ENCODE peak calls at places on chromosomes 2 and 18, in six cellular contexts. B is psoas muscle, Y is H1, O is adrenal gland, P is heart left ventricle, W is lower lobe of right lung. J is an unnamed sample.
A peak's percentile ranks its signal among the peaks of the same experiment; 100 is the strongest.

GRCh38 chr2:167706800-167707199 is 540.6 kb downstream of the STK39 start:
- DNase-seq in B (peak; percentile 26), Y (no peak), O (no peak), P (no peak), W (no peak), J (no peak)

GRCh38 chr2:61911510-61911909 is 6.0 kb downstream of the COMMD1 start:
- DNase-seq in Y (no peak), W (no peak), P (no peak), O (no peak), B (no peak), J (no peak)

GRCh38 chr2:61244694-61245093 is 82.7 kb downstream of the C2orf74 start:
- DNase-seq in P (no peak), W (no peak), Y (no peak), O (no peak), B (no peak), J (no peak)

GRCh38 chr2:30694286-30695055 is 112.8 kb downstream of the CAPN13 start:
- DNase-seq in Y (no peak), W (no peak), O (no peak), B (no peak), P (no peak), J (no peak)

GRCh38 chr2:26848336-26849055 is 564 bp downstream of the DPYSL5 start:
- DNase-seq in W (no peak), B (peak; percentile 55), P (no peak), O (no peak), Y (no peak), J (peak; percentile 38)

GRCh38 chr18:68555935-68556334 is 159.0 kb downstream of the TMX3 start:
- DNase-seq in W (no peak), P (no peak), B (no peak), Y (no peak), O (no peak), J (no peak)

GRCh38 chr2:145350011-145350410 is 830.1 kb upstream of the ZEB2 start:
- DNase-seq in O (peak; percentile 38), Y (no peak), P (no peak), B (no peak), W (no peak), J (peak; percentile 50)

GRCh38 chr2:217277646-217278048 is 417.8 kb upstream of the TNP1 start:
- DNase-seq in Y (no peak), B (no peak), W (no peak), O (peak; percentile 31), P (peak; percentile 75), J (peak; percentile 60)

GRCh38 chr2:241015439-241015838 is 17.0 kb downstream of the SNED1 start:
- DNase-seq in O (no peak), W (no peak), B (peak; percentile 39), Y (no peak), P (no peak), J (no peak)

GRCh38 chr2:214781226-214781625 is 28.3 kb downstream of the BARD1 start:
- DNase-seq in O (no peak), B (no peak), W (no peak), Y (no peak), P (no peak), J (no peak)

GRCh38 chr18:9987355-9987754 is 73.5 kb downstream of the VAPA start:
- DNase-seq in B (no peak), Y (no peak), W (no peak), O (no peak), P (no peak), J (no peak)

GRCh38 chr2:37436324-37436723 is 91.9 kb downstream of the QPCT start:
- DNase-seq in P (no peak), W (no peak), O (no peak), Y (no peak), B (no peak), J (no peak)

GRCh38 chr2:181605889-181606837 is 50.7 kb downstream of the CERKL start:
- DNase-seq in Y (no peak), B (no peak), P (no peak), W (no peak), O (no peak), J (no peak)

GRCh38 chr2:233922471-233922870 is 5.3 kb downstream of the TRPM8 start:
- DNase-seq in P (no peak), B (no peak), O (no peak), Y (no peak), W (no peak), J (no peak)

GRCh38 chr2:68762665-68763064 is 28.1 kb downstream of the ARHGAP25 start:
- DNase-seq in B (no peak), W (no peak), Y (no peak), P (no peak), O (no peak), J (no peak)

GRCh38 chr2:110157153-110157793 is 41.7 kb upstream of the MALL start:
- DNase-seq in P (no peak), Y (no peak), O (no peak), W (no peak), B (no peak), J (no peak)

GRCh38 chr2:232349946-232350635 is 28.5 kb upstream of the ALPP start:
- DNase-seq in Y (no peak), O (no peak), P (no peak), W (peak; percentile 33), B (peak; percentile 53), J (no peak)

GRCh38 chr2:103435010-103435409 is 673.2 kb downstream of the TMEM182 start:
- DNase-seq in O (no peak), P (no peak), B (no peak), W (no peak), Y (no peak), J (peak; percentile 24)

GRCh38 chr2:144513388-144514100 is 6.4 kb downstream of the ZEB2 start:
- DNase-seq in B (peak; percentile 56), P (no peak), O (peak; percentile 76), W (no peak), Y (no peak), J (peak; percentile 63)

GRCh38 chr2:70132244-70133126 is 45.2 kb downstream of the PCBP1 start:
- DNase-seq in B (peak; percentile 68), O (peak; percentile 57), P (peak; percentile 61), W (peak; percentile 48), Y (no peak), J (peak; percentile 70)

GRCh38 chr2:134407154-134407890 is 153.4 kb downstream of the MGAT5 start:
- DNase-seq in B (no peak), O (no peak), P (no peak), W (no peak), Y (no peak), J (no peak)

GRCh38 chr2:8239402-8240127 is 442.3 kb upstream of the ID2 start:
- DNase-seq in W (no peak), Y (peak; percentile 41), B (no peak), P (no peak), O (no peak), J (no peak)

GRCh38 chr2:3459185-3460015 is 59.9 kb downstream of the ADI1 start:
- DNase-seq in O (no peak), B (peak; percentile 87), W (peak; percentile 85), Y (no peak), P (peak; percentile 92), J (no peak)

GRCh38 chr2:111944536-111945210 is 46.3 kb downstream of the MERTK start:
- DNase-seq in B (no peak), W (no peak), P (no peak), Y (no peak), O (no peak), J (no peak)

GRCh38 chr2:206378835-206379234 is 64.5 kb upstream of the ADAM23 start:
- DNase-seq in P (no peak), Y (no peak), O (no peak), B (no peak), W (no peak), J (no peak)
- H3K9me3 ChIP-seq in P (peaks cover 8% of the 10 kb centered on the region), Y (peaks cover 1% of the 10 kb centered on the region), O (no peaks in the 10 kb centered on the region), B (peaks cover 13% of the 10 kb centered on the region), W (peaks cover 14% of the 10 kb centered on the region), J (peaks cover 2% of the 10 kb centered on the region)

GRCh38 chr2:101012706-101013181 is 10.7 kb downstream of the RPL31 start:
- DNase-seq in B (no peak), Y (no peak), W (no peak), P (no peak), O (peak; percentile 27), J (no peak)
- H3K36me3 ChIP-seq in B (peaks cover 61% of the 10 kb centered on the region), Y (peaks cover 6% of the 10 kb centered on the region), W (peaks cover 65% of the 10 kb centered on the region), P (peaks cover 74% of the 10 kb centered on the region), O (no peaks in the 10 kb centered on the region), J (peaks cover 63% of the 10 kb centered on the region)

DNA sequence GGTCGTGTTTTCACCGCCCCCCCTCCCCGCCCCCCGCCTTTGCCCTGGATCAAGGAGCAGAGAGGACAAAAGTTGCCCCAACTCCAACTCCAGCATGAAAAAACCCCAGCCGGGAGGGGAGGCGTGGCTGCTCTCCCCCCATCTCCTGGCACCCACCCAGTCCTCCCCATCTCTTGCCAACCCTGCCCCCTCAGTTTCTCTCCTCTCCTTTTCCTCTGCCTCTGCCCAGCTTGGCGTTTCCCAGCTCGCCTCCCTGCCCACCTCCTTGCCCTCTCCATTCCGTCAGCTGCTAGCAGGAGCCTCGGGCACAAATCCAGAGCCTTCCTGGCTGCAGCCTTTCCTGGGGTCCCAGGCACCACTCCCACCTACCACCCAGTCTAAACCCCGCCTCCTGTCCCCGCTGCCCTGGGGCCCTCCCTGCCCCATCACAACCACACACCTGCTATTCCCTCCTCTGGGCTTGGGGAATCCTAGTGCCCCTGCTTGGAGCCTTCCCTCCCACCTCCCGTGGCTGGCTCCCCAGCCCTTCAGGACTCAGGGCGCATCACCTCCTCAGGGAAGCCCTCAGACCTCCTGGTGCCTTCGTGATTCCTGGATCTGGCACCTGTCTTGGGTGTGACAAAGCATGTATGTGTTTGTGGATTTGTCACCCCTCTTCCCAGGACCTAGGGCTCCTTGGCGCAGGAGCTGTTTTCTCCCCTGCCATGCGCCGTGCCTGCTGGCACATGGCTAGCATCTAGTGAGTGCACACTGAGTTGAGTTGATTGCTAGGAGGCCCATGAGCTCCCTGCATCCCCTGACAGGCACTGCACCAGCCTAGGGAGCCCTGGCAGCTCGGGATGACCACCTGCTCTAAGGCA is 209.1 kb downstream of the TFCP2L1 start:
- DNase-seq in W (no peak), Y (no peak), P (no peak), O (no peak), B (no peak), J (no peak)
- H3K4me3 ChIP-seq in W (no peak overlapping the region), Y (peak overlapping the region; percentile 28), P (no peak overlapping the region), O (no peak overlapping the region), B (peak overlapping the region; percentile 11), J (peak overlapping the region; percentile 4)

DNA sequence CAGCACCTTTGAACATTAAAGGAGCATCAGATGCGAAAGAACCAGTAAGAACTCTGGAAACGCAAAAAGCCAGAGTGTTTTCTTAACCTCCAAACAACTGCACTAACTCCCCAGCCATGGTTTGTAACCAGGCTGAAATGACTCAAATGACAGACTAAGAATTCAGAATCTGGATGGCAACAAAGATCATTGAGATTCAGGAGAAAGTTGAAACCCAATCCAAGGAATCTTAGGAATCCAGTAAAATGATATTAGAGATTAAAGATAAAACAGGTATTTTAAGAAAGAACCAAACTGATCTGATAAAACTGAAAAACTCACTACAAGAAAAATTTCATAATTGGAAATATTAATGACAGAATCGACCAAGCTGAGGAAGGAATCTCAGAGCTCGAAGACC is 116.7 kb downstream of the PTRHD1 start:
- DNase-seq in Y (no peak), O (no peak), P (no peak), B (no peak), W (no peak), J (no peak)
- H3K9me3 ChIP-seq in Y (no peaks in the 10 kb centered on the region), O (no peaks in the 10 kb centered on the region), P (no peaks in the 10 kb centered on the region), B (no peaks in the 10 kb centered on the region), W (no peaks in the 10 kb centered on the region), J (no peaks in the 10 kb centered on the region)

J was measured in MG63.